ENCODE peak calls at places on chromosome 6, in five cellular contexts. B is GM12865, T is amygdala, I is nephron progenitor cell, K is NCI-H345. V is an unnamed sample.

GRCh38 chr6:52620055-52620905 is 43.4 kb upstream of the TRAM2 start:
- DNase-seq in B (no peak), T (no peak), I (no peak), K (no peak), V (no peak)

GRCh38 chr6:85490516-85491248 is 40.8 kb downstream of the NT5E start:
- DNase-seq in B (no peak), T (no peak), I (no peak), K (no peak), V (no peak)

GRCh38 chr6:78308025-78308424 is 559.3 kb upstream of the IRAK1BP1 start:
- DNase-seq in B (peak; percentile 4), T (no peak), I (no peak), K (no peak), V (no peak)

GRCh38 chr6:5623769-5624168 is 362.5 kb downstream of the FARS2 start:
- DNase-seq in B (no peak), T (no peak), I (no peak), K (no peak), V (no peak)

GRCh38 chr6:168450921-168451320 is 9.9 kb downstream of the SMOC2 start:
- DNase-seq in B (no peak), T (no peak), I (no peak), K (peak; percentile 70), V (no peak)

GRCh38 chr6:130020106-130020851 is 1.9 kb downstream of the L3MBTL3 start:
- DNase-seq in B (peak; percentile 38), T (no peak), I (peak; percentile 49), K (peak; percentile 2), V (peak; percentile 38)

GRCh38 chr6:145562771-145563615 is 172.3 kb downstream of the EPM2A start:
- DNase-seq in B (no peak), T (no peak), I (no peak), K (no peak), V (no peak)

GRCh38 chr6:20486641-20487040 is 47.6 kb upstream of the CDKAL1 start:
- DNase-seq in B (no peak), T (no peak), I (no peak), K (no peak), V (no peak)

GRCh38 chr6:1940381-1940780 is 305.0 kb downstream of the GMDS start:
- DNase-seq in B (peak; percentile 41), T (no peak), I (peak; percentile 27), K (peak; percentile 8), V (peak; percentile 47)

GRCh38 chr6:113805167-113805835 is 51.8 kb upstream of the MARCKS start:
- DNase-seq in B (peak; percentile 76), T (no peak), I (no peak), K (no peak), V (peak; percentile 67)